ENCODE peak calls at places on chromosomes 16 and 17, in eight cellular contexts. F, P, T, A, V, L, X and U are unnamed samples.
A peak's percentile ranks its signal among the peaks of the same experiment; 100 is the strongest.

GRCh38 chr17:7650509-7651096 is at the start of gene ATP1B2:
- DNase-seq in F (peak; percentile 86), P (peak; percentile 93), T (no peak), A (peak; percentile 98), V (peak; percentile 46), L (peak; percentile 71), X (peak; percentile 16), U (peak; percentile 63)

GRCh38 chr16:87464691-87465300 is 28.0 kb downstream of the ZCCHC14 start:
- DNase-seq in F (peak; percentile 90), P (peak; percentile 94), T (peak; percentile 75), A (no peak), V (peak; percentile 98), L (peak; percentile 90), X (peak; percentile 81), U (no peak)

GRCh38 chr17:51256101-51256500 is 3.7 kb downstream of the MBTD1 start:
- DNase-seq in F (no peak), P (no peak), T (no peak), A (no peak), V (no peak), L (no peak), X (no peak), U (no peak)

GRCh38 chr16:11621920-11622651 is 35.4 kb upstream of the LITAF start:
- DNase-seq in F (no peak), P (no peak), T (no peak), A (no peak), V (peak; percentile 56), L (no peak), X (no peak), U (peak; percentile 61)

GRCh38 chr16:74035816-74036215 is 260.8 kb upstream of the PSMD7 start:
- DNase-seq in F (no peak), P (no peak), T (no peak), A (no peak), V (peak; percentile 30), L (no peak), X (peak; percentile 5), U (no peak)

GRCh38 chr16:84022641-84023040 is 20.0 kb downstream of the SLC38A8 start:
- DNase-seq in F (no peak), P (no peak), T (no peak), A (no peak), V (no peak), L (no peak), X (no peak), U (no peak)

GRCh38 chr17:81050645-81051625 is 16.0 kb downstream of the BAIAP2 start:
- DNase-seq in F (no peak), P (no peak), T (no peak), A (no peak), V (no peak), L (no peak), X (no peak), U (no peak)

GRCh38 chr16:53809088-53809951 is 105.4 kb downstream of the FTO start:
- DNase-seq in F (no peak), P (no peak), T (peak; percentile 78), A (no peak), V (peak; percentile 82), L (no peak), X (peak; percentile 82), U (no peak)

GRCh38 chr17:42675348-42675983 is 1.3 kb downstream of the PLEKHH3 start:
- DNase-seq in F (no peak), P (no peak), T (no peak), A (peak; percentile 38), V (no peak), L (no peak), X (no peak), U (no peak)

GRCh38 chr16:49055824-49056545 is 225.7 kb downstream of the CBLN1 start:
- DNase-seq in F (no peak), P (no peak), T (no peak), A (no peak), V (no peak), L (no peak), X (no peak), U (no peak)

GRCh38 chr16:66364117-66364958 is 2.2 kb upstream of the CDH5 start:
- DNase-seq in F (no peak), P (peak; percentile 83), T (no peak), A (no peak), V (peak; percentile 62), L (no peak), X (no peak), U (no peak)

GRCh38 chr17:63405741-63406261 is 40.3 kb downstream of the CYB561 start:
- DNase-seq in F (no peak), P (no peak), T (peak; percentile 44), A (no peak), V (peak; percentile 85), L (no peak), X (peak; percentile 63), U (no peak)

GRCh38 chr17:70091681-70092080 is 16.7 kb downstream of the KCNJ16 start:
- DNase-seq in F (no peak), P (no peak), T (no peak), A (no peak), V (no peak), L (no peak), X (no peak), U (no peak)

GRCh38 chr16:87684106-87684677 is 81.6 kb downstream of the KLHDC4 start:
- DNase-seq in F (no peak), P (no peak), T (no peak), A (no peak), V (no peak), L (no peak), X (no peak), U (no peak)

GRCh38 chr17:22669721-22670120 is 977.4 kb downstream of the KCNJ18 start:
- DNase-seq in F (peak; percentile 53), P (no peak), T (no peak), A (no peak), V (peak; percentile 46), L (no peak), X (no peak), U (no peak)

GRCh38 chr17:4177732-4178131 is 34.7 kb downstream of the CYB5D2 start:
- DNase-seq in F (peak; percentile 70), P (no peak), T (no peak), A (no peak), V (no peak), L (peak; percentile 12), X (no peak), U (no peak)

GRCh38 chr16:2056681-2057407 is 9.1 kb downstream of the TSC2 start:
- DNase-seq in F (no peak), P (no peak), T (no peak), A (no peak), V (no peak), L (no peak), X (no peak), U (no peak)

GRCh38 chr17:36468903-36469635 is 17.4 kb upstream of the ZNHIT3 start:
- DNase-seq in F (no peak), P (peak; percentile 25), T (no peak), A (no peak), V (no peak), L (no peak), X (no peak), U (no peak)

GRCh38 chr16:81204794-81205680 is 33.5 kb upstream of the BCO1 start:
- DNase-seq in F (no peak), P (peak; percentile 76), T (no peak), A (no peak), V (peak; percentile 71), L (no peak), X (peak; percentile 33), U (no peak)

GRCh38 chr17:32319548-32319905 is 22.4 kb downstream of the C17orf75 start:
- DNase-seq in F (peak; percentile 90), P (peak; percentile 84), T (no peak), A (peak; percentile 91), V (peak; percentile 72), L (peak; percentile 78), X (peak; percentile 54), U (peak; percentile 75)

GRCh38 chr16:64225036-64225435 is 896.8 kb downstream of the CDH11 start:
- DNase-seq in F (no peak), P (no peak), T (no peak), A (no peak), V (no peak), L (no peak), X (no peak), U (no peak)

GRCh38 chr17:38464723-38465419 is 36.6 kb downstream of the ARHGAP23 start:
- DNase-seq in F (peak; percentile 96), P (peak; percentile 97), T (peak; percentile 77), A (no peak), V (peak; percentile 98), L (peak; percentile 83), X (peak; percentile 86), U (no peak)

GRCh38 chr16:57255686-57256415 is 10.8 kb downstream of the ARL2BP start:
- DNase-seq in F (peak; percentile 55), P (no peak), T (no peak), A (no peak), V (no peak), L (no peak), X (no peak), U (no peak)

DNA sequence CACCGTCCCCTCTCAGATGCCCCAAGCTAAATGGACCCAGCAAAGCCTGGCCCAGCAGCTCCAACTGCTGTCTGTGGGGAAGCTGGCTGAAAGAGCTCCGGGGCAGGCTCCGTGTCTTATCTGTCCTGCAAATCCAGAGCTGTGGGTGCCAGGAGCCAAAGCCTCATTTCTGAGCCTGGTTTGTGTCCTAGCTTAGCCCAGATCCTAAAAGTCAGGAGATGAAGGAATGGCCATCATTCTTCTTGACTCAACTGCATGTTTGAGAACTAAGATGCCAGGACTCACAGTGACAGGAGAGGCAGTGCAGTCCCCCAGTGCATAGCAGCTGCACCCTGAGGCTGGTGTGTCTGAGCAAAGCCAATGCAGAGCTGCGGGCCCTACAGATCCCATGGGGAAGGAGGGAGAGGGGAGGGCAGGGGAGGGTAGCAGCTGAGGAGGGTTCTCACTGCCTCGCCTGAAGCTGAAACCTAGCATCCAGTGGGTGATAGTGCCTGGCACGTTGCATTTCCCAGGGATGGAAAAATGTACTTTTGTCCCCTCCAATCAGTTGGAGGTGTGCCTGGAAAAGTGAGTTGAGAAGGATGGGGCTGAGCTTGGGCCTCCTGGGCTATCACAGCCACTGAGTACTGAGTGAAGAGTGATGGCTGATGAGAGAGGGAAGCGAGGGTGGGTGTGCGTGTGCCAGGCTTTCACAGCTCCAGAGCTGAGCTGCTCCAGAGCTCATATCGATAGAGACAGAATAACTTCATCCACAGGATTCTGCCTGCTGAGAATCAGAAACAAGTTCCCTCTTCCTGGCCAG is 24.5 kb upstream of the CD300E start:
- DNase-seq in F (no peak), P (no peak), T (no peak), A (no peak), V (no peak), L (no peak), X (no peak), U (no peak)
- H3K27me3 ChIP-seq in F (no peaks in the 10 kb centered on the region), P (peaks cover 2% of the 10 kb centered on the region), T (no peaks in the 10 kb centered on the region), A (no peaks in the 10 kb centered on the region), V (peaks cover 48% of the 10 kb centered on the region), L (peaks cover 72% of the 10 kb centered on the region), X (no peaks in the 10 kb centered on the region), U (no peaks in the 10 kb centered on the region)

GRCh38 chr17:79131274-79131635 is 56.6 kb downstream of the ENGASE start:
- DNase-seq in F (no peak), P (no peak), T (no peak), A (no peak), V (no peak), L (no peak), X (no peak), U (no peak)
- H3K27me3 ChIP-seq in F (no peaks in the 10 kb centered on the region), P (no peaks in the 10 kb centered on the region), T (peaks cover 3% of the 10 kb centered on the region), A (no peaks in the 10 kb centered on the region), V (peaks cover 16% of the 10 kb centered on the region), L (peaks cover 99% of the 10 kb centered on the region), X (no peaks in the 10 kb centered on the region), U (no peaks in the 10 kb centered on the region)

GRCh38 chr17:73533801-73534574 is 110.3 kb downstream of the SDK2 start:
- DNase-seq in F (no peak), P (no peak), T (no peak), A (peak; percentile 63), V (no peak), L (no peak), X (no peak), U (no peak)
- H3K27me3 ChIP-seq in F (no peaks in the 10 kb centered on the region), P (no peaks in the 10 kb centered on the region), T (no peaks in the 10 kb centered on the region), A (no peaks in the 10 kb centered on the region), V (no peaks in the 10 kb centered on the region), L (no peaks in the 10 kb centered on the region), X (no peaks in the 10 kb centered on the region), U (peaks cover 1% of the 10 kb centered on the region)

GRCh38 chr17:47776330-47777197 is 43.5 kb downstream of the TBX21 start:
- DNase-seq in F (no peak), P (no peak), T (no peak), A (peak; percentile 46), V (peak; percentile 66), L (no peak), X (peak; percentile 33), U (no peak)
- H3K27me3 ChIP-seq in F (no peaks in the 10 kb centered on the region), P (peaks cover 46% of the 10 kb centered on the region), T (peaks cover 18% of the 10 kb centered on the region), A (peaks cover 2% of the 10 kb centered on the region), V (peaks cover 59% of the 10 kb centered on the region), L (peaks cover 85% of the 10 kb centered on the region), X (peaks cover 23% of the 10 kb centered on the region), U (no peaks in the 10 kb centered on the region)